ENCODE peak calls at places on chromosomes 6 and 20, in four cellular contexts. J is SW 1271, W is T-helper 9 cell, N is nephron progenitor cell. O is an unnamed sample.

GRCh38 chr20:40763646-40764295 is 74.7 kb upstream of the MAFB start:
- DNase-seq in N (no peak), J (no peak), W (no peak), O (no peak)

GRCh38 chr6:12403201-12403826 is 113.2 kb downstream of the EDN1 start:
- DNase-seq in W (no peak), N (no peak), J (peak), O (no peak)

GRCh38 chr6:127585123-127585522 is 8.1 kb downstream of the C6orf58 start:
- DNase-seq in W (no peak), J (no peak), N (no peak), O (no peak)

GRCh38 chr6:127547909-127548649 is 28.9 kb upstream of the C6orf58 start:
- DNase-seq in N (no peak), J (no peak), W (no peak), O (no peak)

GRCh38 chr20:34037121-34037520 is 43.4 kb downstream of the RALY start:
- DNase-seq in N (no peak), J (no peak), W (peak), O (no peak)

GRCh38 chr6:104212977-104213696 is 646.6 kb downstream of the HACE1 start:
- DNase-seq in W (no peak), N (no peak), J (no peak), O (no peak)

GRCh38 chr6:78476561-78476960 is 390.8 kb upstream of the IRAK1BP1 start:
- DNase-seq in W (no peak), N (no peak), J (no peak), O (no peak)

GRCh38 chr6:159969921-159970320 is 1.0 kb downstream of the IGF2R start:
- DNase-seq in N (peak), J (peak), W (no peak), O (peak)

GRCh38 chr6:125994659-125995488 is 8.5 kb downstream of the TRMT11 start:
- DNase-seq in N (no peak), J (no peak), W (no peak), O (no peak)

GRCh38 chr20:14550655-14551054 is 213.2 kb upstream of the FLRT3 start:
- DNase-seq in J (no peak), W (no peak), N (no peak), O (no peak)

GRCh38 chr6:146341498-146342230 is 202.0 kb upstream of the RAB32 start:
- DNase-seq in W (no peak), N (no peak), J (no peak), O (no peak)

GRCh38 chr6:52253494-52253893 is 9.2 kb upstream of the IL17F start:
- DNase-seq in J (no peak), W (no peak), N (no peak), O (no peak)

GRCh38 chr20:4949833-4950178 is 51.5 kb downstream of the SLC23A2 start:
- DNase-seq in W (no peak), N (no peak), J (no peak), O (no peak)

GRCh38 chr6:148723484-148723883 is 23.3 kb upstream of the UST start:
- DNase-seq in N (no peak), W (no peak), J (no peak), O (no peak)

GRCh38 chr6:132466952-132467351 is 46.0 kb downstream of the STX7 start:
- DNase-seq in J (no peak), W (no peak), N (no peak), O (no peak)

GRCh38 chr20:19889011-19889953 is 127.9 kb upstream of the NAA20 start:
- DNase-seq in N (peak), W (no peak), J (peak), O (no peak)

GRCh38 chr6:149484733-149485700 is at the start of gene ZC3H12D:
- DNase-seq in W (peak), N (no peak), J (no peak), O (peak)

GRCh38 chr20:53364617-53365016 is 229.0 kb downstream of the ZNF217 start:
- DNase-seq in J (no peak), N (no peak), W (no peak), O (no peak)

GRCh38 chr20:61321481-61321880 is 69.4 kb downstream of the CDH4 start:
- DNase-seq in J (no peak), W (no peak), N (no peak), O (no peak)